ENCODE peak calls at places on chromosomes 16 and 17, in nine cellular contexts. One of them, this sample, is unnamed.

GRCh38 chr17:8991514-8992285 is 26.2 kb upstream of the PIK3R5 start:
- DNase-seq in H1: no peak
- DNase-seq in left ventricle myocardium inferior: peak; percentile 29
- DNase-seq in Peyer's patch: no peak
- DNase-seq in A549: peak; percentile 62
- DNase-seq in psoas muscle: peak; percentile 26
- DNase-seq in pancreas: no peak
- DNase-seq in upper lobe of left lung: no peak
- DNase-seq in cardiac muscle cell: peak; percentile 72
- DNase-seq in this sample: peak; percentile 42

GRCh38 chr16:3819741-3820724 is 60.5 kb downstream of the CREBBP start:
- DNase-seq in H1: no peak
- DNase-seq in left ventricle myocardium inferior: no peak
- DNase-seq in Peyer's patch: no peak
- DNase-seq in A549: peak; percentile 31
- DNase-seq in psoas muscle: no peak
- DNase-seq in pancreas: peak; percentile 65
- DNase-seq in upper lobe of left lung: no peak
- DNase-seq in cardiac muscle cell: peak; percentile 96
- DNase-seq in this sample: no peak

GRCh38 chr17:1197781-1198490 is 18.2 kb upstream of the ABR start:
- DNase-seq in H1: no peak
- DNase-seq in left ventricle myocardium inferior: peak; percentile 75
- DNase-seq in Peyer's patch: peak; percentile 72
- DNase-seq in A549: no peak
- DNase-seq in psoas muscle: peak; percentile 61
- DNase-seq in pancreas: peak; percentile 70
- DNase-seq in upper lobe of left lung: peak; percentile 88
- DNase-seq in cardiac muscle cell: peak; percentile 82
- DNase-seq in this sample: no peak

GRCh38 chr17:8806206-8807069 is 7.3 kb upstream of the MFSD6L start:
- DNase-seq in H1: no peak
- DNase-seq in left ventricle myocardium inferior: no peak
- DNase-seq in Peyer's patch: no peak
- DNase-seq in A549: no peak
- DNase-seq in psoas muscle: no peak
- DNase-seq in pancreas: no peak
- DNase-seq in upper lobe of left lung: no peak
- DNase-seq in cardiac muscle cell: no peak
- DNase-seq in this sample: no peak

GRCh38 chr16:75420987-75421819 is 12.1 kb downstream of the CFDP1 start:
- DNase-seq in H1: peak; percentile 53
- DNase-seq in left ventricle myocardium inferior: peak; percentile 85
- DNase-seq in Peyer's patch: peak; percentile 78
- DNase-seq in A549: no peak
- DNase-seq in psoas muscle: peak; percentile 66
- DNase-seq in pancreas: peak; percentile 80
- DNase-seq in upper lobe of left lung: no peak
- DNase-seq in cardiac muscle cell: peak; percentile 85
- DNase-seq in this sample: no peak

GRCh38 chr16:58087209-58087913 is 41.8 kb downstream of the CFAP20 start:
- DNase-seq in H1: no peak
- DNase-seq in left ventricle myocardium inferior: no peak
- DNase-seq in Peyer's patch: no peak
- DNase-seq in A549: no peak
- DNase-seq in psoas muscle: no peak
- DNase-seq in pancreas: no peak
- DNase-seq in upper lobe of left lung: no peak
- DNase-seq in cardiac muscle cell: no peak
- DNase-seq in this sample: no peak

GRCh38 chr17:63450551-63450950 is 4.4 kb upstream of the CYB561 start:
- DNase-seq in H1: no peak
- DNase-seq in left ventricle myocardium inferior: no peak
- DNase-seq in Peyer's patch: no peak
- DNase-seq in A549: no peak
- DNase-seq in psoas muscle: no peak
- DNase-seq in pancreas: no peak
- DNase-seq in upper lobe of left lung: no peak
- DNase-seq in cardiac muscle cell: no peak
- DNase-seq in this sample: no peak

GRCh38 chr16:50202926-50203624 is 50.0 kb downstream of the TENT4B start:
- DNase-seq in H1: no peak
- DNase-seq in left ventricle myocardium inferior: no peak
- DNase-seq in Peyer's patch: no peak
- DNase-seq in A549: peak; percentile 76
- DNase-seq in psoas muscle: no peak
- DNase-seq in pancreas: no peak
- DNase-seq in upper lobe of left lung: no peak
- DNase-seq in cardiac muscle cell: peak; percentile 94
- DNase-seq in this sample: peak; percentile 52

GRCh38 chr17:36791150-36791653 is 146.1 kb upstream of the LHX1 start:
- DNase-seq in H1: no peak
- DNase-seq in left ventricle myocardium inferior: no peak
- DNase-seq in Peyer's patch: no peak
- DNase-seq in A549: no peak
- DNase-seq in psoas muscle: no peak
- DNase-seq in pancreas: no peak
- DNase-seq in upper lobe of left lung: no peak
- DNase-seq in cardiac muscle cell: no peak
- DNase-seq in this sample: no peak

GRCh38 chr17:65556910-65557348 is 4.5 kb downstream of the AXIN2 start:
- DNase-seq in H1: no peak
- DNase-seq in left ventricle myocardium inferior: no peak
- DNase-seq in Peyer's patch: no peak
- DNase-seq in A549: no peak
- DNase-seq in psoas muscle: no peak
- DNase-seq in pancreas: no peak
- DNase-seq in upper lobe of left lung: no peak
- DNase-seq in cardiac muscle cell: no peak
- DNase-seq in this sample: no peak
- H3K4me3 ChIP-seq in H1: peak overlapping the region; percentile 15
- H3K4me3 ChIP-seq in left ventricle myocardium inferior: no peak overlapping the region
- H3K4me3 ChIP-seq in Peyer's patch: no peak overlapping the region
- H3K4me3 ChIP-seq in A549: no peak overlapping the region
- H3K4me3 ChIP-seq in psoas muscle: no peak overlapping the region
- H3K4me3 ChIP-seq in pancreas: peak overlapping the region; percentile 10
- H3K4me3 ChIP-seq in upper lobe of left lung: no peak overlapping the region
- H3K4me3 ChIP-seq in cardiac muscle cell: peak overlapping the region; percentile 100
- H3K4me3 ChIP-seq in this sample: peak overlapping the region; percentile 86

GRCh38 chr16:68088130-68088972 is 3.2 kb downstream of the NFATC3 start:
- DNase-seq in H1: no peak
- DNase-seq in left ventricle myocardium inferior: no peak
- DNase-seq in Peyer's patch: no peak
- DNase-seq in A549: no peak
- DNase-seq in psoas muscle: no peak
- DNase-seq in pancreas: no peak
- DNase-seq in upper lobe of left lung: no peak
- DNase-seq in cardiac muscle cell: no peak
- DNase-seq in this sample: no peak
- H3K4me1 ChIP-seq in H1: peaks cover 12% of the 10 kb centered on the region
- H3K4me1 ChIP-seq in left ventricle myocardium inferior: peaks cover 96% of the 10 kb centered on the region
- H3K4me1 ChIP-seq in Peyer's patch: peaks cover 19% of the 10 kb centered on the region
- H3K4me1 ChIP-seq in A549: peaks cover 53% of the 10 kb centered on the region
- H3K4me1 ChIP-seq in psoas muscle: peaks cover 56% of the 10 kb centered on the region
- H3K4me1 ChIP-seq in pancreas: peaks cover 42% of the 10 kb centered on the region
- H3K4me1 ChIP-seq in upper lobe of left lung: peaks cover 71% of the 10 kb centered on the region
- H3K4me1 ChIP-seq in cardiac muscle cell: peaks cover 31% of the 10 kb centered on the region
- H3K4me1 ChIP-seq in this sample: peaks cover 35% of the 10 kb centered on the region

GRCh38 chr16:9033125-9033830 is 58.2 kb upstream of the HAPSTR1 start:
- DNase-seq in H1: no peak
- DNase-seq in left ventricle myocardium inferior: no peak
- DNase-seq in Peyer's patch: no peak
- DNase-seq in A549: peak; percentile 81
- DNase-seq in psoas muscle: no peak
- DNase-seq in pancreas: no peak
- DNase-seq in upper lobe of left lung: no peak
- DNase-seq in cardiac muscle cell: peak; percentile 83
- DNase-seq in this sample: peak; percentile 43
- TF ChIP-seq CTCF in H1: peak; percentile 33
- TF ChIP-seq CTCF in left ventricle myocardium inferior: peak; percentile 56
- TF ChIP-seq CTCF in Peyer's patch: peak; percentile 45
- TF ChIP-seq CTCF in A549: peak; percentile 61
- TF ChIP-seq CTCF in psoas muscle: peak; percentile 38
- TF ChIP-seq CTCF in pancreas: peak; percentile 26
- TF ChIP-seq CTCF in upper lobe of left lung: no peak
- TF ChIP-seq CTCF in cardiac muscle cell: peak; percentile 65
- TF ChIP-seq CTCF in this sample: peak; percentile 77

GRCh38 chr16:1288813-1289479 is 20.5 kb upstream of the UBE2I start:
- DNase-seq in H1: no peak
- DNase-seq in left ventricle myocardium inferior: no peak
- DNase-seq in Peyer's patch: no peak
- DNase-seq in A549: no peak
- DNase-seq in psoas muscle: no peak
- DNase-seq in pancreas: peak; percentile 76
- DNase-seq in upper lobe of left lung: no peak
- DNase-seq in cardiac muscle cell: no peak
- DNase-seq in this sample: no peak

GRCh38 chr16:1290860-1291575 is 18.4 kb upstream of the UBE2I start:
- DNase-seq in H1: no peak
- DNase-seq in left ventricle myocardium inferior: no peak
- DNase-seq in Peyer's patch: no peak
- DNase-seq in A549: no peak
- DNase-seq in psoas muscle: no peak
- DNase-seq in pancreas: peak; percentile 63
- DNase-seq in upper lobe of left lung: no peak
- DNase-seq in cardiac muscle cell: no peak
- DNase-seq in this sample: peak; percentile 44

GRCh38 chr16:1290032-1290431 is 19.4 kb upstream of the UBE2I start:
- DNase-seq in H1: no peak
- DNase-seq in left ventricle myocardium inferior: no peak
- DNase-seq in Peyer's patch: no peak
- DNase-seq in A549: no peak
- DNase-seq in psoas muscle: no peak
- DNase-seq in pancreas: no peak
- DNase-seq in upper lobe of left lung: peak; percentile 77
- DNase-seq in cardiac muscle cell: peak; percentile 41
- DNase-seq in this sample: no peak

GRCh38 chr16:1287982-1288670 is 21.3 kb upstream of the UBE2I start:
- DNase-seq in H1: no peak
- DNase-seq in left ventricle myocardium inferior: peak; percentile 39
- DNase-seq in Peyer's patch: no peak
- DNase-seq in A549: no peak
- DNase-seq in psoas muscle: no peak
- DNase-seq in pancreas: peak; percentile 69
- DNase-seq in upper lobe of left lung: peak; percentile 74
- DNase-seq in cardiac muscle cell: peak; percentile 38
- DNase-seq in this sample: no peak

GRCh38 chr16:1289480-1289872 is 20.0 kb upstream of the UBE2I start:
- DNase-seq in H1: no peak
- DNase-seq in left ventricle myocardium inferior: no peak
- DNase-seq in Peyer's patch: no peak
- DNase-seq in A549: no peak
- DNase-seq in psoas muscle: no peak
- DNase-seq in pancreas: no peak
- DNase-seq in upper lobe of left lung: no peak
- DNase-seq in cardiac muscle cell: no peak
- DNase-seq in this sample: no peak
- H3K4me3 ChIP-seq in H1: peak overlapping the region; percentile 27
- H3K4me3 ChIP-seq in left ventricle myocardium inferior: no peak overlapping the region
- H3K4me3 ChIP-seq in Peyer's patch: no peak overlapping the region
- H3K4me3 ChIP-seq in A549: no peak overlapping the region
- H3K4me3 ChIP-seq in psoas muscle: no peak overlapping the region
- H3K4me3 ChIP-seq in pancreas: no peak overlapping the region
- H3K4me3 ChIP-seq in upper lobe of left lung: no peak overlapping the region
- H3K4me3 ChIP-seq in cardiac muscle cell: no peak overlapping the region
- H3K4me3 ChIP-seq in this sample: no peak overlapping the region

DNA sequence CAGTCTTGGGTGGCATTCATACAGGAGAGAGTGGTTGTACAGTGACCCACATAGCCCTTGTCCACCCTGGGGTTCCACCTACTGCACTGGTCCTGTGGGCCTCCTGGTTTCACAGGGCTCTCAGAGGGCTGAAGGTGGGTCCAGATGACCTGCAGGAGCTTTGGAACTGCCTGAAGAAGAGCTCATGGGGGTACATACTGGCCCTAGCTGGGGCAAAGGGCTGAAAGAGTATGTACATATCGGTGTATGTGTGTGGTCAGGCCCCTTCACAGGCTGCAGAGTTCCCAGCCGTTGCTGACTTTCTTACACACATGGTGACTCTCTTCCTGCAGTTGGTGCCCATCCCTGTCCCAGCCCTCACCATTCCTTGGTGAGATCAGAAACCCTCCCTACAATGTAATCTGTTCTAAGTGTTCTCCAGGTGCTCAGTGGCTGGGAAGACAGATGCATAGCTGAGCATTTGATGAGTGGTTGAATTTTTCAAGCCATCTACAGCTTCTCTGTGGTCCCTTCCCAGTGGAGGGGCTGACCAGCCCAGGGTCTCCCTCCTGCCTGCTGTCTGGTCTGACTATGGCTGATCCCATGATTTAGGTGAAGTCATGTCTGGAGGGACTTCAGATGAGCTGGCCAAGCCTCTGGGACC is 2.5 kb upstream of the NFATC3 start:
- DNase-seq in H1: no peak
- DNase-seq in left ventricle myocardium inferior: no peak
- DNase-seq in Peyer's patch: no peak
- DNase-seq in A549: no peak
- DNase-seq in psoas muscle: no peak
- DNase-seq in pancreas: no peak
- DNase-seq in upper lobe of left lung: no peak
- DNase-seq in cardiac muscle cell: no peak
- DNase-seq in this sample: no peak
- H3K4me1 ChIP-seq in H1: peaks cover 11% of the 10 kb centered on the region
- H3K4me1 ChIP-seq in left ventricle myocardium inferior: peaks cover 92% of the 10 kb centered on the region
- H3K4me1 ChIP-seq in Peyer's patch: peaks cover 35% of the 10 kb centered on the region
- H3K4me1 ChIP-seq in A549: peaks cover 19% of the 10 kb centered on the region
- H3K4me1 ChIP-seq in psoas muscle: peaks cover 48% of the 10 kb centered on the region
- H3K4me1 ChIP-seq in pancreas: peaks cover 11% of the 10 kb centered on the region
- H3K4me1 ChIP-seq in upper lobe of left lung: peaks cover 68% of the 10 kb centered on the region
- H3K4me1 ChIP-seq in cardiac muscle cell: peaks cover 20% of the 10 kb centered on the region
- H3K4me1 ChIP-seq in this sample: peaks cover 37% of the 10 kb centered on the region

GRCh38 chr16:74064120-74064735 is 232.4 kb upstream of the PSMD7 start:
- DNase-seq in H1: no peak
- DNase-seq in left ventricle myocardium inferior: no peak
- DNase-seq in Peyer's patch: no peak
- DNase-seq in A549: no peak
- DNase-seq in psoas muscle: no peak
- DNase-seq in pancreas: no peak
- DNase-seq in upper lobe of left lung: no peak
- DNase-seq in cardiac muscle cell: peak; percentile 4
- DNase-seq in this sample: no peak
- TF ChIP-seq CTCF in H1: no peak
- TF ChIP-seq CTCF in left ventricle myocardium inferior: peak; percentile 8
- TF ChIP-seq CTCF in Peyer's patch: no peak
- TF ChIP-seq CTCF in A549: no peak
- TF ChIP-seq CTCF in psoas muscle: no peak
- TF ChIP-seq CTCF in pancreas: no peak
- TF ChIP-seq CTCF in upper lobe of left lung: no peak
- TF ChIP-seq CTCF in cardiac muscle cell: no peak
- TF ChIP-seq CTCF in this sample: no peak

This sample was measured in Caco-2.